ENCODE peak calls at places on chromosomes 4 and X, in eight cellular contexts. One of them, this sample, is unnamed.

GRCh38 chrX:2262679-2263055 is 238.1 kb downstream of the DHRSX start:
- DNase-seq in brain microvascular endothelial cell: no peak
- DNase-seq in mucosa of descending colon: no peak
- DNase-seq in bronchial epithelial cell: no peak
- DNase-seq in spleen: peak
- DNase-seq in upper lobe of left lung: no peak
- DNase-seq in IMR-90: no peak
- DNase-seq in lower lobe of right lung: no peak
- DNase-seq in this sample: no peak

GRCh38 chrX:48794993-48795501 is 6.8 kb upstream of the HDAC6 start:
- DNase-seq in spleen: no peak
- DNase-seq in bronchial epithelial cell: peak
- DNase-seq in brain microvascular endothelial cell: peak
- DNase-seq in lower lobe of right lung: peak
- DNase-seq in IMR-90: peak
- DNase-seq in upper lobe of left lung: peak
- DNase-seq in mucosa of descending colon: no peak
- DNase-seq in this sample: no peak

GRCh38 chr4:173448919-173449641 is 50.2 kb upstream of the SCRG1 start:
- DNase-seq in spleen: no peak
- DNase-seq in mucosa of descending colon: no peak
- DNase-seq in bronchial epithelial cell: no peak
- DNase-seq in lower lobe of right lung: no peak
- DNase-seq in IMR-90: peak
- DNase-seq in brain microvascular endothelial cell: no peak
- DNase-seq in upper lobe of left lung: no peak
- DNase-seq in this sample: no peak

GRCh38 chrX:147911192-147912022 is at the start of gene FMR1:
- DNase-seq in bronchial epithelial cell: peak
- DNase-seq in lower lobe of right lung: peak
- DNase-seq in IMR-90: peak
- DNase-seq in upper lobe of left lung: peak
- DNase-seq in brain microvascular endothelial cell: peak
- DNase-seq in mucosa of descending colon: peak
- DNase-seq in spleen: peak
- DNase-seq in this sample: peak

GRCh38 chr4:169948271-169948670 is 77.9 kb downstream of the MFAP3L start:
- DNase-seq in bronchial epithelial cell: no peak
- DNase-seq in brain microvascular endothelial cell: no peak
- DNase-seq in upper lobe of left lung: no peak
- DNase-seq in spleen: no peak
- DNase-seq in lower lobe of right lung: no peak
- DNase-seq in IMR-90: no peak
- DNase-seq in mucosa of descending colon: no peak
- DNase-seq in this sample: no peak

GRCh38 chr4:185817403-185817818 is 5.4 kb upstream of the SORBS2 start:
- DNase-seq in upper lobe of left lung: peak
- DNase-seq in IMR-90: no peak
- DNase-seq in spleen: no peak
- DNase-seq in mucosa of descending colon: no peak
- DNase-seq in bronchial epithelial cell: peak
- DNase-seq in lower lobe of right lung: peak
- DNase-seq in brain microvascular endothelial cell: no peak
- DNase-seq in this sample: no peak

GRCh38 chr4:95417531-95417930 is 131.2 kb downstream of the UNC5C start:
- DNase-seq in lower lobe of right lung: no peak
- DNase-seq in spleen: no peak
- DNase-seq in IMR-90: no peak
- DNase-seq in brain microvascular endothelial cell: no peak
- DNase-seq in upper lobe of left lung: no peak
- DNase-seq in bronchial epithelial cell: peak
- DNase-seq in mucosa of descending colon: no peak
- DNase-seq in this sample: no peak

GRCh38 chr4:156102411-156102810 is 148.7 kb upstream of the CTSO start:
- DNase-seq in bronchial epithelial cell: no peak
- DNase-seq in mucosa of descending colon: no peak
- DNase-seq in lower lobe of right lung: no peak
- DNase-seq in brain microvascular endothelial cell: no peak
- DNase-seq in spleen: no peak
- DNase-seq in IMR-90: no peak
- DNase-seq in upper lobe of left lung: no peak
- DNase-seq in this sample: no peak

GRCh38 chrX:1152090-1152489 is 60.4 kb downstream of the CRLF2 start:
- DNase-seq in mucosa of descending colon: no peak
- DNase-seq in spleen: no peak
- DNase-seq in IMR-90: no peak
- DNase-seq in upper lobe of left lung: no peak
- DNase-seq in brain microvascular endothelial cell: no peak
- DNase-seq in lower lobe of right lung: no peak
- DNase-seq in bronchial epithelial cell: no peak
- DNase-seq in this sample: no peak

GRCh38 chr4:24473309-24473721 is 111.0 kb downstream of the DHX15 start:
- DNase-seq in lower lobe of right lung: no peak
- DNase-seq in upper lobe of left lung: no peak
- DNase-seq in mucosa of descending colon: no peak
- DNase-seq in spleen: no peak
- DNase-seq in bronchial epithelial cell: peak
- DNase-seq in brain microvascular endothelial cell: no peak
- DNase-seq in IMR-90: peak
- DNase-seq in this sample: no peak

GRCh38 chr4:184282251-184282713 is 64.6 kb upstream of the ENPP6 start:
- DNase-seq in IMR-90: no peak
- DNase-seq in upper lobe of left lung: peak
- DNase-seq in lower lobe of right lung: peak
- DNase-seq in spleen: peak
- DNase-seq in bronchial epithelial cell: peak
- DNase-seq in brain microvascular endothelial cell: no peak
- DNase-seq in mucosa of descending colon: peak
- DNase-seq in this sample: no peak

GRCh38 chr4:105619193-105619931 is 66.9 kb downstream of the ARHGEF38 start:
- DNase-seq in bronchial epithelial cell: peak
- DNase-seq in lower lobe of right lung: peak
- DNase-seq in upper lobe of left lung: peak
- DNase-seq in mucosa of descending colon: peak
- DNase-seq in spleen: peak
- DNase-seq in IMR-90: no peak
- DNase-seq in brain microvascular endothelial cell: no peak
- DNase-seq in this sample: no peak

GRCh38 chr4:39730067-39730466 is 32.1 kb downstream of the UBE2K start:
- DNase-seq in bronchial epithelial cell: no peak
- DNase-seq in IMR-90: no peak
- DNase-seq in upper lobe of left lung: peak
- DNase-seq in lower lobe of right lung: no peak
- DNase-seq in mucosa of descending colon: no peak
- DNase-seq in brain microvascular endothelial cell: no peak
- DNase-seq in spleen: no peak
- DNase-seq in this sample: no peak

GRCh38 chr4:168451744-168452394 is 28.4 kb downstream of the DDX60L start:
- DNase-seq in spleen: no peak
- DNase-seq in brain microvascular endothelial cell: peak
- DNase-seq in IMR-90: peak
- DNase-seq in upper lobe of left lung: no peak
- DNase-seq in lower lobe of right lung: no peak
- DNase-seq in bronchial epithelial cell: peak
- DNase-seq in mucosa of descending colon: no peak
- DNase-seq in this sample: no peak

GRCh38 chr4:78119698-78120097 is 62.6 kb downstream of the FRAS1 start:
- DNase-seq in bronchial epithelial cell: peak
- DNase-seq in mucosa of descending colon: no peak
- DNase-seq in lower lobe of right lung: no peak
- DNase-seq in IMR-90: no peak
- DNase-seq in upper lobe of left lung: no peak
- DNase-seq in spleen: no peak
- DNase-seq in brain microvascular endothelial cell: no peak
- DNase-seq in this sample: no peak

GRCh38 chrX:127552571-127552970 is 499.6 kb downstream of the ACTRT1 start:
- DNase-seq in IMR-90: no peak
- DNase-seq in bronchial epithelial cell: no peak
- DNase-seq in spleen: no peak
- DNase-seq in lower lobe of right lung: no peak
- DNase-seq in brain microvascular endothelial cell: no peak
- DNase-seq in mucosa of descending colon: no peak
- DNase-seq in upper lobe of left lung: no peak
- DNase-seq in this sample: no peak

GRCh38 chrX:136046295-136046894 is 61.2 kb downstream of the SLC9A6 start:
- DNase-seq in bronchial epithelial cell: peak
- DNase-seq in mucosa of descending colon: no peak
- DNase-seq in brain microvascular endothelial cell: peak
- DNase-seq in IMR-90: peak
- DNase-seq in upper lobe of left lung: no peak
- DNase-seq in spleen: no peak
- DNase-seq in lower lobe of right lung: no peak
- DNase-seq in this sample: no peak

GRCh38 chr4:107640157-107640556 is 79.9 kb downstream of the PAPSS1 start:
- DNase-seq in brain microvascular endothelial cell: no peak
- DNase-seq in bronchial epithelial cell: no peak
- DNase-seq in spleen: no peak
- DNase-seq in IMR-90: no peak
- DNase-seq in mucosa of descending colon: no peak
- DNase-seq in lower lobe of right lung: no peak
- DNase-seq in upper lobe of left lung: no peak
- DNase-seq in this sample: no peak

GRCh38 chr4:156615066-156615514 is 356.5 kb downstream of the PDGFC start:
- DNase-seq in lower lobe of right lung: no peak
- DNase-seq in brain microvascular endothelial cell: peak
- DNase-seq in mucosa of descending colon: no peak
- DNase-seq in spleen: no peak
- DNase-seq in upper lobe of left lung: no peak
- DNase-seq in IMR-90: peak
- DNase-seq in bronchial epithelial cell: no peak
- DNase-seq in this sample: no peak

GRCh38 chr4:57442834-57443291 is 332.7 kb upstream of the IGFBP7 start:
- DNase-seq in mucosa of descending colon: no peak
- DNase-seq in upper lobe of left lung: peak
- DNase-seq in lower lobe of right lung: no peak
- DNase-seq in bronchial epithelial cell: peak
- DNase-seq in brain microvascular endothelial cell: peak
- DNase-seq in spleen: no peak
- DNase-seq in IMR-90: peak
- DNase-seq in this sample: no peak

GRCh38 chr4:26323807-26324206 is 3.0 kb downstream of the RBPJ start:
- DNase-seq in upper lobe of left lung: no peak
- DNase-seq in spleen: no peak
- DNase-seq in lower lobe of right lung: no peak
- DNase-seq in bronchial epithelial cell: no peak
- DNase-seq in IMR-90: peak
- DNase-seq in brain microvascular endothelial cell: no peak
- DNase-seq in mucosa of descending colon: no peak
- DNase-seq in this sample: no peak

GRCh38 chr4:112857461-112857860 is 192.0 kb upstream of the ANK2 start:
- DNase-seq in lower lobe of right lung: no peak
- DNase-seq in upper lobe of left lung: no peak
- DNase-seq in mucosa of descending colon: no peak
- DNase-seq in brain microvascular endothelial cell: peak
- DNase-seq in IMR-90: peak
- DNase-seq in bronchial epithelial cell: peak
- DNase-seq in spleen: no peak
- DNase-seq in this sample: no peak

DNA sequence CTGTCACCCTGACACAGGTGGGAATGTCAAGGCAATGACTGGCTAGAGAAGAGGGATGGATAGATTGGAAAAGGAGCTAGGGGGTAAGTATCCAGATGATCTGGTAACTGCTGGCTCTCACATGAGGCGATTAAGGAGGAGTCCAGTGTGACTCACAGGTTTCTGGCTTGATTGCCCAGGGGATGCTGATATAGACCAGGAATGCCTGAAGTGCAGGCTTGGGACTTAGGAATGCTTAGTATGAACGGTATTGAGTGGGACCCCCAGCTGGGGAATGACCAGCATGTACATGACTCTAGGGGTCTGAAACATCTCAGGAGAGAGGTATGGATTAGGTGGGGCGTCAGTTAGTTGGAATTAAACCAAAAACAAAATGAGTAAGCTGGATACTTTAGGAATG is 65.8 kb upstream of the PRPS1 start:
- DNase-seq in mucosa of descending colon: no peak
- DNase-seq in lower lobe of right lung: no peak
- DNase-seq in bronchial epithelial cell: peak
- DNase-seq in upper lobe of left lung: no peak
- DNase-seq in IMR-90: peak
- DNase-seq in brain microvascular endothelial cell: peak
- DNase-seq in spleen: no peak
- DNase-seq in this sample: no peak
- H3K4me3 ChIP-seq in mucosa of descending colon: no peak
- H3K4me3 ChIP-seq in lower lobe of right lung: no peak
- H3K4me3 ChIP-seq in bronchial epithelial cell: no peak
- H3K4me3 ChIP-seq in upper lobe of left lung: no peak
- H3K4me3 ChIP-seq in IMR-90: no peak
- H3K4me3 ChIP-seq in brain microvascular endothelial cell: no peak
- H3K4me3 ChIP-seq in spleen: no peak
- H3K4me3 ChIP-seq in this sample: no peak

GRCh38 chrX:150574824-150575409 is 6.5 kb downstream of the MTM1 start:
- DNase-seq in bronchial epithelial cell: no peak
- DNase-seq in IMR-90: no peak
- DNase-seq in brain microvascular endothelial cell: no peak
- DNase-seq in mucosa of descending colon: no peak
- DNase-seq in spleen: no peak
- DNase-seq in lower lobe of right lung: no peak
- DNase-seq in upper lobe of left lung: no peak
- DNase-seq in this sample: no peak
- H3K4me3 ChIP-seq in bronchial epithelial cell: no peak
- H3K4me3 ChIP-seq in IMR-90: no peak
- H3K4me3 ChIP-seq in brain microvascular endothelial cell: no peak
- H3K4me3 ChIP-seq in mucosa of descending colon: no peak
- H3K4me3 ChIP-seq in spleen: no peak
- H3K4me3 ChIP-seq in lower lobe of right lung: no peak
- H3K4me3 ChIP-seq in upper lobe of left lung: no peak
- H3K4me3 ChIP-seq in this sample: no peak

GRCh38 chrX:107773906-107774435 is 1.6 kb downstream of the TSC22D3 start:
- DNase-seq in brain microvascular endothelial cell: no peak
- DNase-seq in bronchial epithelial cell: no peak
- DNase-seq in IMR-90: no peak
- DNase-seq in spleen: no peak
- DNase-seq in upper lobe of left lung: no peak
- DNase-seq in mucosa of descending colon: no peak
- DNase-seq in lower lobe of right lung: no peak
- DNase-seq in this sample: no peak
- H3K4me3 ChIP-seq in brain microvascular endothelial cell: no peak
- H3K4me3 ChIP-seq in bronchial epithelial cell: peak
- H3K4me3 ChIP-seq in IMR-90: no peak
- H3K4me3 ChIP-seq in spleen: no peak
- H3K4me3 ChIP-seq in upper lobe of left lung: peak
- H3K4me3 ChIP-seq in mucosa of descending colon: no peak
- H3K4me3 ChIP-seq in lower lobe of right lung: peak
- H3K4me3 ChIP-seq in this sample: peak

DNA sequence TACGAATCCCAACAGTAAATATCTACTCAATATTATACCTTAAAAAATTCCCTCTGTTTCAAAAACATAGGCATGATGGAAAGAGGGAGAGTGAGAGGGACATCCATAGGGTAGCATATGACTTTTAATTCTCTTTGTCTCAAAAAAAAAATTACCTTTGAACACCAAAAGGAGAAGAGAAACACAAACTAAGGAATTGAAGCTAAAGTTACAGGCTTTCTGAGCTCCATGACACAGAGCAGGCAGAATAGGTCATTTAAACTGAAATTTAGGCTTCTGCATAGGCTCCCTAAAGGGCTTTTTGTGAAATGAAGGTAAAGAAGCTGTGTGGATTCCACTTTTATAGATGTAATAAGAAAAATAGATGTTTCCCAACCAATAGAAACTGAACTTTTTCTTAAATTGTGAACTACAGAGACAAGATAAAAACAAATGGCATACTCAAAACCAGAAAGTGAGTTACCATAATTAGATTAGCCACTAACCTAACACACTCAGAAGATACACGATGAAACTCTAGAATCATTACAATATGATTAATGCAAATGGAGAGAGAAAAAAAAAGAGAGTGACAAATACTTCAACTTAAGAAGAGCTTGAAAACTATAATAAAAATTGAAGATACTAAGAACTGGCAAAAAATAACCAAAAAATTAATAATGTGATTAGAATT is 584.6 kb downstream of the GABRG1 start:
- DNase-seq in mucosa of descending colon: no peak
- DNase-seq in spleen: no peak
- DNase-seq in IMR-90: no peak
- DNase-seq in bronchial epithelial cell: no peak
- DNase-seq in upper lobe of left lung: no peak
- DNase-seq in lower lobe of right lung: no peak
- DNase-seq in brain microvascular endothelial cell: no peak
- DNase-seq in this sample: no peak
- H3K4me3 ChIP-seq in mucosa of descending colon: no peak
- H3K4me3 ChIP-seq in spleen: no peak
- H3K4me3 ChIP-seq in IMR-90: no peak
- H3K4me3 ChIP-seq in bronchial epithelial cell: no peak
- H3K4me3 ChIP-seq in upper lobe of left lung: no peak
- H3K4me3 ChIP-seq in lower lobe of right lung: no peak
- H3K4me3 ChIP-seq in brain microvascular endothelial cell: no peak
- H3K4me3 ChIP-seq in this sample: no peak